ENCODE peak calls at places on chromosomes 6 and 20, in six cellular contexts. V is HuH-7; K is NCI-H2171 treated with DMSO at 0.1 percent for 48 hours; I is activated gamma-delta T cell; W is kidney; M is activated CD4-positive, alpha-beta T cell treated with anti-CD3 and anti-CD28 coated beads, Interleukin-2, amount 50 U/mL, for 48 hours. S is an unnamed sample.

GRCh38 chr6:107032051-107032450 is 4.1 kb downstream of the MTRES1 start:
- DNase-seq in M (no peak), I (no peak), V (no peak), K (no peak), W (no peak), S (no peak)

GRCh38 chr6:158501638-158502592 is 58.0 kb upstream of the TMEM181 start:
- DNase-seq in V (no peak), M (no peak), K (no peak), I (no peak), W (no peak), S (no peak)

GRCh38 chr6:56683882-56684281 is 41.2 kb upstream of the DST start:
- DNase-seq in W (no peak), K (no peak), M (no peak), V (no peak), I (no peak), S (no peak)

GRCh38 chr6:53837875-53838806 is 43.3 kb downstream of the LRRC1 start:
- DNase-seq in V (no peak), I (no peak), M (no peak), W (no peak), K (peak; percentile 54), S (no peak)

GRCh38 chr20:62907377-62908317 is 18.7 kb downstream of the DIDO1 start:
- DNase-seq in K (no peak), M (peak; percentile 32), I (no peak), W (no peak), V (peak; percentile 65), S (no peak)

GRCh38 chr20:35974256-35974655 is 5.9 kb downstream of the CNBD2 start:
- DNase-seq in K (no peak), V (no peak), I (no peak), W (no peak), M (no peak), S (no peak)

GRCh38 chr6:16391451-16391912 is 153.1 kb downstream of the GMPR start:
- DNase-seq in V (no peak), I (no peak), M (no peak), W (no peak), K (no peak), S (no peak)

GRCh38 chr6:111573118-111573883 is 32.4 kb downstream of the TRAF3IP2 start:
- DNase-seq in M (no peak), W (no peak), K (peak; percentile 88), V (no peak), I (no peak), S (no peak)

GRCh38 chr6:17169291-17169690 is 67.4 kb downstream of the STMND1 start:
- DNase-seq in I (no peak), K (no peak), W (no peak), M (no peak), V (no peak), S (no peak)

GRCh38 chr6:3032986-3033385 is 33.3 kb downstream of the NQO2 start:
- DNase-seq in K (no peak), V (no peak), I (no peak), W (no peak), M (no peak), S (no peak)

GRCh38 chr6:137193256-137194070 is 20.0 kb upstream of the IL22RA2 start:
- DNase-seq in I (no peak), M (no peak), W (no peak), K (no peak), V (no peak), S (no peak)

GRCh38 chr20:3889489-3890409 is 562 bp downstream of the PANK2 start:
- DNase-seq in W (peak; percentile 86), V (peak; percentile 48), I (peak; percentile 32), K (peak; percentile 81), M (peak; percentile 56), S (peak; percentile 64)

GRCh38 chr20:15220778-15221565 is 883.6 kb upstream of the FLRT3 start:
- DNase-seq in M (no peak), W (no peak), V (no peak), K (no peak), I (no peak), S (no peak)

GRCh38 chr6:42125231-42125630 is 17.2 kb downstream of the C6orf132 start:
- DNase-seq in V (no peak), K (no peak), M (no peak), W (no peak), I (no peak), S (no peak)

GRCh38 chr6:4864534-4864933 is 88.3 kb downstream of the CDYL start:
- DNase-seq in I (no peak), K (no peak), M (no peak), V (no peak), W (no peak), S (no peak)

GRCh38 chr20:33209789-33210188 is 7.4 kb upstream of the BPIFA3 start:
- DNase-seq in K (no peak), I (no peak), V (peak; percentile 77), W (peak; percentile 80), M (peak; percentile 59), S (peak; percentile 47)

GRCh38 chr6:108020438-108021116 is 54.0 kb downstream of the OSTM1 start:
- DNase-seq in V (no peak), W (no peak), I (no peak), K (no peak), M (no peak), S (no peak)

GRCh38 chr6:139500977-139501376 is 126.5 kb upstream of the CITED2 start:
- DNase-seq in V (no peak), K (no peak), M (no peak), W (no peak), I (no peak), S (no peak)

GRCh38 chr6:140857734-140858380 is 1274.9 kb upstream of the GJE1 start:
- DNase-seq in V (no peak), I (no peak), K (peak; percentile 49), M (no peak), W (no peak), S (no peak)

GRCh38 chr6:113122060-113122459 is 735.1 kb upstream of the MARCKS start:
- DNase-seq in I (no peak), K (no peak), V (no peak), M (no peak), W (no peak), S (no peak)

GRCh38 chr6:150373260-150373701 is 4.5 kb downstream of the IYD start:
- DNase-seq in V (no peak), W (no peak), K (no peak), I (no peak), M (no peak), S (no peak)